ENCODE peak calls at places on chromosomes 4 and X, in five cellular contexts. One of them, this sample, is unnamed.

GRCh38 chr4:20196476-20196875 is 55.2 kb upstream of the SLIT2 start:
- DNase-seq in fibroblast of lung: no peak
- DNase-seq in HFFc6: peak; percentile 72
- DNase-seq in tibial artery: no peak
- DNase-seq in breast epithelium: no peak
- DNase-seq in this sample: no peak

GRCh38 chr4:177546745-177547144 is 104.5 kb upstream of the AGA start:
- DNase-seq in tibial artery: no peak
- DNase-seq in breast epithelium: no peak
- DNase-seq in fibroblast of lung: peak; percentile 18
- DNase-seq in HFFc6: peak; percentile 15
- DNase-seq in this sample: no peak

GRCh38 chr4:10033191-10033881 is 12.0 kb upstream of the SLC2A9 start:
- DNase-seq in breast epithelium: no peak
- DNase-seq in fibroblast of lung: peak; percentile 85
- DNase-seq in HFFc6: peak; percentile 53
- DNase-seq in tibial artery: peak; percentile 44
- DNase-seq in this sample: no peak

GRCh38 chr4:1961038-1961437 is 47.7 kb downstream of the NELFA start:
- DNase-seq in breast epithelium: no peak
- DNase-seq in HFFc6: no peak
- DNase-seq in fibroblast of lung: no peak
- DNase-seq in tibial artery: peak; percentile 28
- DNase-seq in this sample: no peak

GRCh38 chr4:124212835-124213640 is 499.5 kb downstream of the ANKRD50 start:
- DNase-seq in breast epithelium: no peak
- DNase-seq in HFFc6: no peak
- DNase-seq in tibial artery: no peak
- DNase-seq in fibroblast of lung: peak; percentile 34
- DNase-seq in this sample: no peak

GRCh38 chr4:183118585-183118984 is 19.5 kb downstream of the WWC2 start:
- DNase-seq in tibial artery: no peak
- DNase-seq in breast epithelium: no peak
- DNase-seq in HFFc6: peak; percentile 89
- DNase-seq in fibroblast of lung: peak; percentile 98
- DNase-seq in this sample: no peak

GRCh38 chrX:116526010-116526409 is 63.2 kb upstream of the CT83 start:
- DNase-seq in fibroblast of lung: no peak
- DNase-seq in tibial artery: no peak
- DNase-seq in breast epithelium: no peak
- DNase-seq in HFFc6: no peak
- DNase-seq in this sample: no peak

GRCh38 chrX:66016905-66017658 is 22.8 kb downstream of the VSIG4 start:
- DNase-seq in fibroblast of lung: no peak
- DNase-seq in breast epithelium: no peak
- DNase-seq in tibial artery: no peak
- DNase-seq in HFFc6: no peak
- DNase-seq in this sample: no peak

GRCh38 chr4:84914686-84915395 is 51.6 kb downstream of the WDFY3 start:
- DNase-seq in tibial artery: no peak
- DNase-seq in HFFc6: no peak
- DNase-seq in breast epithelium: no peak
- DNase-seq in fibroblast of lung: no peak
- DNase-seq in this sample: no peak

GRCh38 chr4:158861766-158862165 is 92.9 kb downstream of the FNIP2 start:
- DNase-seq in fibroblast of lung: no peak
- DNase-seq in tibial artery: no peak
- DNase-seq in breast epithelium: no peak
- DNase-seq in HFFc6: no peak
- DNase-seq in this sample: no peak

GRCh38 chrX:68186552-68187262 is 246.6 kb downstream of the OPHN1 start:
- DNase-seq in tibial artery: no peak
- DNase-seq in breast epithelium: no peak
- DNase-seq in HFFc6: no peak
- DNase-seq in fibroblast of lung: peak; percentile 17
- DNase-seq in this sample: no peak

GRCh38 chrX:133645977-133646750 is 230.9 kb upstream of the GPC4 start:
- DNase-seq in fibroblast of lung: peak; percentile 84
- DNase-seq in breast epithelium: no peak
- DNase-seq in HFFc6: no peak
- DNase-seq in tibial artery: no peak
- DNase-seq in this sample: no peak

DNA sequence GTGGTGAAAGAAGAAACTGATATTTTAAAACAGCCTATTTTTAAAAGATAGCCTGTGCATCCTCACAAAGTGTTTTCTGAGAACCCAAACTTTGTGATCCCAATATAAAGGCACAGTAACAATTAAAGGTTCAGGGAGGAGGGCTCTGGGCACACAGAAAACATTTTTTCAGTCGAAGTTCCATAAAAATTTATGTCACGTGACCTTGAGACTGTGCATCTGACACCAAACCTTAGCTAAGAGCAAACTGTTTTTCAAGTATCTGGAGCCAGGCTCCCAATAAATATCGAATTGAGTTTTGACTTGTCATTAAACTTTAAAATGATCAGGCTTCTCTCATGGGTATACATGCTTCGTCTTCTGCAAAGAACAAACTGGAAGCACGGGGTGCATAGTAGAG is 177.9 kb downstream of the BEND2 start:
- DNase-seq in breast epithelium: no peak
- DNase-seq in HFFc6: no peak
- DNase-seq in fibroblast of lung: no peak
- DNase-seq in tibial artery: no peak
- DNase-seq in this sample: no peak
- TF ChIP-seq CTCF in breast epithelium: no peak
- TF ChIP-seq CTCF in HFFc6: no peak
- TF ChIP-seq CTCF in fibroblast of lung: no peak
- TF ChIP-seq CTCF in tibial artery: no peak
- TF ChIP-seq CTCF in this sample: no peak

DNA sequence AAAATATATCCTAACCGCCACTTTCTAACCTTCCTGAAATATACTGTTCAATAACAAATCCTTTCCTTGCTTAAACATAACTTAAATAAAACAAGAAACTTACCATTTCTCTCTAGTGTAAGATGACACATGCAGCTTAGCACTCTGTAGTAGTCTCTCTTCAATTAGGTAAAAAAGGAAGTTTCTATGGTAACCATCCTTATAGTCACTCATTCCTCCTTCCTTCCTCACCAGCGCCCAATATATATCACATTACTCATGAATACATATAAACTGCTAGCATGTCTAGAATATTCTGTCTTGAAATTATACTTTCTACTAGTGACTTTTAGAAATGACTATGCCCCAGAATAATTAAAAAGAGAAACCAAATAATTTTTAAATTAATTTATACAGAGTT is 112.2 kb downstream of the SNCA start:
- DNase-seq in HFFc6: peak; percentile 84
- DNase-seq in fibroblast of lung: peak; percentile 85
- DNase-seq in breast epithelium: no peak
- DNase-seq in tibial artery: no peak
- DNase-seq in this sample: no peak
- TF ChIP-seq CTCF in HFFc6: no peak
- TF ChIP-seq CTCF in fibroblast of lung: no peak
- TF ChIP-seq CTCF in breast epithelium: no peak
- TF ChIP-seq CTCF in tibial artery: no peak
- TF ChIP-seq CTCF in this sample: no peak

GRCh38 chrX:41087219-41087618 is 2.0 kb downstream of the USP9X start:
- DNase-seq in breast epithelium: no peak
- DNase-seq in HFFc6: no peak
- DNase-seq in fibroblast of lung: no peak
- DNase-seq in tibial artery: no peak
- DNase-seq in this sample: no peak

GRCh38 chrX:41085105-41085882 is at the start of gene USP9X:
- DNase-seq in fibroblast of lung: peak; percentile 90
- DNase-seq in HFFc6: peak; percentile 71
- DNase-seq in tibial artery: peak; percentile 94
- DNase-seq in breast epithelium: peak; percentile 91
- DNase-seq in this sample: no peak

GRCh38 chrX:41084360-41085104 is 713 bp upstream of the USP9X start:
- DNase-seq in tibial artery: peak; percentile 97
- DNase-seq in breast epithelium: peak; percentile 98
- DNase-seq in HFFc6: peak; percentile 91
- DNase-seq in fibroblast of lung: peak; percentile 97
- DNase-seq in this sample: no peak

GRCh38 chrX:41085883-41086626 is 810 bp downstream of the USP9X start:
- DNase-seq in HFFc6: no peak
- DNase-seq in tibial artery: peak; percentile 82
- DNase-seq in fibroblast of lung: peak; percentile 55
- DNase-seq in breast epithelium: peak; percentile 59
- DNase-seq in this sample: no peak

DNA sequence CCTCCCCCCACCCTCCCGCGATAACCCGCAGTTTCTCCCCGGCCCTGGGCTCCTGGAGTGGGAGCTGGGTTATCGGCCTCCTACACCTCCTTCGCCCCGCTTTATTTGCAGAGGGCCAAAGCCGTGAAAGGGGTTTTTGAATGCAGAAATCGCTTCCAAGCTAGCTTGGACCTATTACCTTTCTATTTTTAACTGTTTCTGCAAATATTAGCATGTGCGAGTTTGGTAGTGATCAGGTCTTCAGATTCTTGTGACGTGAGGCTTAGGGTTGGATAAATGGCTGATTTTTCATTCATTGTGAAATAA is 1.3 kb downstream of the USP9X start:
- DNase-seq in tibial artery: no peak
- DNase-seq in fibroblast of lung: no peak
- DNase-seq in HFFc6: peak; percentile 11
- DNase-seq in breast epithelium: no peak
- DNase-seq in this sample: no peak
- TF ChIP-seq CTCF in tibial artery: no peak
- TF ChIP-seq CTCF in fibroblast of lung: no peak
- TF ChIP-seq CTCF in HFFc6: no peak
- TF ChIP-seq CTCF in breast epithelium: no peak
- TF ChIP-seq CTCF in this sample: no peak

GRCh38 chr4:48044298-48044697 is 27.7 kb downstream of the NIPAL1 start:
- DNase-seq in breast epithelium: no peak
- DNase-seq in HFFc6: no peak
- DNase-seq in fibroblast of lung: no peak
- DNase-seq in tibial artery: no peak
- DNase-seq in this sample: no peak

GRCh38 chr4:48047896-48048295 is 31.3 kb downstream of the NIPAL1 start:
- DNase-seq in fibroblast of lung: no peak
- DNase-seq in breast epithelium: no peak
- DNase-seq in HFFc6: no peak
- DNase-seq in tibial artery: no peak
- DNase-seq in this sample: no peak

GRCh38 chr4:48046059-48046458 is 29.5 kb downstream of the NIPAL1 start:
- DNase-seq in tibial artery: no peak
- DNase-seq in fibroblast of lung: no peak
- DNase-seq in breast epithelium: no peak
- DNase-seq in HFFc6: no peak
- DNase-seq in this sample: no peak

GRCh38 chr4:48049483-48049882 is 32.9 kb downstream of the NIPAL1 start:
- DNase-seq in tibial artery: no peak
- DNase-seq in fibroblast of lung: no peak
- DNase-seq in HFFc6: no peak
- DNase-seq in breast epithelium: no peak
- DNase-seq in this sample: no peak

GRCh38 chr4:48047421-48047844 is 30.9 kb downstream of the NIPAL1 start:
- DNase-seq in breast epithelium: no peak
- DNase-seq in tibial artery: no peak
- DNase-seq in HFFc6: no peak
- DNase-seq in fibroblast of lung: no peak
- DNase-seq in this sample: no peak
- TF ChIP-seq CTCF in breast epithelium: no peak
- TF ChIP-seq CTCF in tibial artery: no peak
- TF ChIP-seq CTCF in HFFc6: no peak
- TF ChIP-seq CTCF in fibroblast of lung: no peak
- TF ChIP-seq CTCF in this sample: no peak